ENCODE peak calls at places on chromosomes 1 and 21, in nine cellular contexts. C is EH; Q is non-pigmented ciliary epithelial cell; H is nucleus accumbens; S is stimulated activated CD8-positive, alpha-beta memory T cell treated with anti-CD3 and anti-CD28 coated beads, Interleukin-15, amount 100 ng/mL, for 1 hour; A is M059J; X is activated CD4-positive, alpha-beta T cell treated with anti-CD3 and anti-CD28 coated beads, Interleukin-2, amount 10 ng/mL, durations not matched to agents 7 days and 5 days; F is aorta; J is lower lobe of right lung. W is an unnamed sample.

GRCh38 chr1:53172751-53173498 is 23.7 kb upstream of the CPT2 start:
- DNase-seq in C (peak), Q (no peak), H (no peak), S (no peak), A (peak), X (no peak), F (no peak), J (no peak), W (peak)

GRCh38 chr1:154812911-154813816 is 56.9 kb downstream of the KCNN3 start:
- DNase-seq in C (peak), Q (no peak), H (peak), S (no peak), A (peak), X (no peak), F (no peak), J (no peak), W (no peak)

GRCh38 chr1:12121212-12122000 is 45.4 kb upstream of the TNFRSF1B start:
- DNase-seq in C (peak), Q (peak), H (no peak), S (no peak), A (peak), X (no peak), F (peak), J (no peak), W (no peak)

GRCh38 chr1:233843523-233844204 is 60.8 kb upstream of the SLC35F3 start:
- DNase-seq in C (peak), Q (peak), H (no peak), S (no peak), A (peak), X (no peak), F (no peak), J (no peak), W (no peak)

GRCh38 chr1:26031196-26031902 is 9.8 kb downstream of the EXTL1 start:
- DNase-seq in C (peak), Q (no peak), H (no peak), S (no peak), A (no peak), X (no peak), F (no peak), J (no peak), W (no peak)

GRCh38 chr1:119483441-119484200 is 23.4 kb upstream of the HSD3B1 start:
- DNase-seq in C (no peak), Q (no peak), H (no peak), S (no peak), A (no peak), X (no peak), F (no peak), J (no peak), W (no peak)

GRCh38 chr1:153532161-153532560 is 3.6 kb downstream of the S100A6 start:
- DNase-seq in C (no peak), Q (no peak), H (no peak), S (no peak), A (no peak), X (peak), F (no peak), J (no peak), W (peak)

GRCh38 chr1:162014202-162014601 is 9.5 kb downstream of the OLFML2B start:
- DNase-seq in C (no peak), Q (no peak), H (no peak), S (no peak), A (no peak), X (no peak), F (no peak), J (no peak), W (no peak)

GRCh38 chr1:84721152-84721551 is 30.9 kb upstream of the SSX2IP start:
- DNase-seq in C (peak), Q (peak), H (no peak), S (no peak), A (peak), X (no peak), F (no peak), J (no peak), W (no peak)

GRCh38 chr1:237386362-237387143 is 344.6 kb downstream of the RYR2 start:
- DNase-seq in C (peak), Q (no peak), H (no peak), S (no peak), A (peak), X (no peak), F (no peak), J (no peak), W (peak)

GRCh38 chr1:28416509-28417194 is 47.1 kb downstream of the PHACTR4 start:
- DNase-seq in C (no peak), Q (no peak), H (no peak), S (no peak), A (peak), X (no peak), F (no peak), J (no peak), W (no peak)

GRCh38 chr1:62355095-62355494 is 35.9 kb upstream of the KANK4 start:
- DNase-seq in C (peak), Q (no peak), H (no peak), S (no peak), A (peak), X (no peak), F (no peak), J (peak), W (no peak)

GRCh38 chr1:55617416-55617980 is 402.3 kb upstream of the USP24 start:
- DNase-seq in C (no peak), Q (no peak), H (no peak), S (no peak), A (no peak), X (no peak), F (no peak), J (no peak), W (no peak)

GRCh38 chr1:53502641-53503432 is 43.6 kb downstream of the DMRTB1 start:
- DNase-seq in C (peak), Q (no peak), H (no peak), S (no peak), A (peak), X (no peak), F (peak), J (no peak), W (no peak)

GRCh38 chr1:53705446-53706096 is 33.4 kb downstream of the GLIS1 start:
- DNase-seq in C (no peak), Q (no peak), H (no peak), S (no peak), A (no peak), X (no peak), F (no peak), J (no peak), W (no peak)

GRCh38 chr1:247588060-247588459 is at the start of gene OR2G2:
- DNase-seq in C (no peak), Q (no peak), H (no peak), S (no peak), A (no peak), X (no peak), F (no peak), J (no peak), W (no peak)

GRCh38 chr21:41653243-41653943 is 113.5 kb downstream of the RIPK4 start:
- DNase-seq in C (no peak), Q (no peak), H (no peak), S (no peak), A (no peak), X (no peak), F (no peak), J (no peak), W (no peak)

GRCh38 chr1:159580340-159580739 is 7.3 kb upstream of the APCS start:
- DNase-seq in C (no peak), Q (no peak), H (no peak), S (no peak), A (no peak), X (no peak), F (no peak), J (no peak), W (no peak)

GRCh38 chr1:212669600-212669999 is 30.0 kb downstream of the BATF3 start:
- DNase-seq in C (no peak), Q (no peak), H (no peak), S (no peak), A (no peak), X (no peak), F (no peak), J (no peak), W (no peak)

GRCh38 chr21:31555741-31556191 is 103.7 kb upstream of the SOD1 start:
- DNase-seq in C (no peak), Q (no peak), H (no peak), S (no peak), A (no peak), X (no peak), F (no peak), J (no peak), W (no peak)

GRCh38 chr1:29709711-29710169 is 473.4 kb downstream of the PTPRU start:
- DNase-seq in C (peak), Q (no peak), H (no peak), S (no peak), A (peak), X (no peak), F (no peak), J (no peak), W (no peak)

GRCh38 chr1:168161459-168161858 is 17.3 kb upstream of the TIPRL start:
- DNase-seq in C (peak), Q (no peak), H (no peak), S (no peak), A (peak), X (no peak), F (no peak), J (no peak), W (no peak)

GRCh38 chr1:179082308-179083030 is 599 bp downstream of the TOR3A start:
- DNase-seq in C (peak), Q (no peak), H (no peak), S (no peak), A (peak), X (peak), F (peak), J (no peak), W (peak)

GRCh38 chr21:10539956-10540355 is 18.6 kb downstream of the TPTE start:
- DNase-seq in C (no peak), Q (no peak), H (no peak), S (no peak), A (no peak), X (no peak), F (no peak), J (no peak), W (no peak)

GRCh38 chr1:58932820-58933598 is 149.2 kb upstream of the JUN start:
- DNase-seq in C (peak), Q (peak), H (no peak), S (no peak), A (peak), X (no peak), F (peak), J (peak), W (peak)

GRCh38 chr1:6004412-6005123 is 12.3 kb upstream of the NPHP4 start:
- DNase-seq in C (no peak), Q (no peak), H (no peak), S (no peak), A (no peak), X (no peak), F (peak), J (peak), W (no peak)

GRCh38 chr1:63322944-63323865 is 838 bp downstream of the FOXD3 start:
- DNase-seq in C (peak), Q (no peak), H (no peak), S (no peak), A (peak), X (peak), F (no peak), J (peak), W (no peak)

GRCh38 chr1:94496076-94496755 is 45.3 kb downstream of the F3 start:
- DNase-seq in C (no peak), Q (no peak), H (no peak), S (no peak), A (no peak), X (no peak), F (no peak), J (no peak), W (no peak)

GRCh38 chr1:4072754-4073153 is 172.7 kb upstream of the C1orf174 start:
- DNase-seq in C (no peak), Q (no peak), H (no peak), S (no peak), A (no peak), X (no peak), F (no peak), J (no peak), W (no peak)

GRCh38 chr1:2986549-2987305 is 34.5 kb upstream of the ACTRT2 start:
- DNase-seq in C (no peak), Q (no peak), H (no peak), S (no peak), A (no peak), X (no peak), F (no peak), J (no peak), W (no peak)

GRCh38 chr1:207327994-207328393 is 6.5 kb downstream of the CD55 start:
- DNase-seq in C (peak), Q (peak), H (no peak), S (no peak), A (peak), X (no peak), F (no peak), J (no peak), W (peak)

GRCh38 chr1:183180634-183181056 is 5.4 kb upstream of the LAMC2 start:
- DNase-seq in C (peak), Q (no peak), H (no peak), S (no peak), A (peak), X (peak), F (peak), J (no peak), W (no peak)

GRCh38 chr1:55472784-55473183 is 257.6 kb upstream of the USP24 start:
- DNase-seq in C (peak), Q (no peak), H (no peak), S (no peak), A (peak), X (no peak), F (no peak), J (no peak), W (no peak)

GRCh38 chr1:193040011-193040410 is 19.1 kb downstream of the UCHL5 start:
- DNase-seq in C (no peak), Q (no peak), H (no peak), S (no peak), A (no peak), X (no peak), F (no peak), J (no peak), W (no peak)

GRCh38 chr1:84582802-84583587 is 8.8 kb upstream of the CTBS start:
- DNase-seq in C (peak), Q (no peak), H (no peak), S (no peak), A (peak), X (no peak), F (no peak), J (no peak), W (no peak)